ENCODE peak calls at places on chromosomes 4 and X, in nine cellular contexts. One of them, this sample, is unnamed. For H3K4me1, the result is how much of the 10 kb centered on the place peaks cover.

GRCh38 chrX:71107762-71108360 is 1.3 kb upstream of the CXorf65 start:
- DNase-seq in spleen: peak
- DNase-seq in SJSA1: no peak
- DNase-seq in IMR-90: no peak
- DNase-seq in CD8-positive, alpha-beta memory T cell: peak
- DNase-seq in suprapubic skin: no peak
- DNase-seq in uterus: no peak
- DNase-seq in HCT116: no peak
- DNase-seq in RWPE2: no peak
- DNase-seq in this sample: no peak

GRCh38 chrX:137574102-137574783 is 8.3 kb downstream of the ZIC3 start:
- DNase-seq in spleen: no peak
- DNase-seq in SJSA1: no peak
- DNase-seq in IMR-90: no peak
- DNase-seq in CD8-positive, alpha-beta memory T cell: no peak
- DNase-seq in suprapubic skin: no peak
- DNase-seq in uterus: no peak
- DNase-seq in HCT116: no peak
- DNase-seq in RWPE2: no peak
- DNase-seq in this sample: no peak

GRCh38 chr4:185137233-185137925 is 5.7 kb upstream of the SLC25A4 start:
- DNase-seq in spleen: no peak
- DNase-seq in SJSA1: no peak
- DNase-seq in IMR-90: no peak
- DNase-seq in CD8-positive, alpha-beta memory T cell: no peak
- DNase-seq in suprapubic skin: no peak
- DNase-seq in uterus: no peak
- DNase-seq in HCT116: no peak
- DNase-seq in RWPE2: no peak
- DNase-seq in this sample: no peak

GRCh38 chr4:1538096-1538410 is 131.8 kb upstream of the NKX1-1 start:
- DNase-seq in spleen: peak
- DNase-seq in SJSA1: no peak
- DNase-seq in IMR-90: no peak
- DNase-seq in CD8-positive, alpha-beta memory T cell: no peak
- DNase-seq in suprapubic skin: no peak
- DNase-seq in uterus: no peak
- DNase-seq in HCT116: no peak
- DNase-seq in RWPE2: no peak
- DNase-seq in this sample: peak

GRCh38 chr4:41575207-41575606 is 37.2 kb downstream of the LIMCH1 start:
- DNase-seq in spleen: no peak
- DNase-seq in SJSA1: no peak
- DNase-seq in IMR-90: no peak
- DNase-seq in CD8-positive, alpha-beta memory T cell: no peak
- DNase-seq in suprapubic skin: no peak
- DNase-seq in uterus: no peak
- DNase-seq in HCT116: no peak
- DNase-seq in RWPE2: no peak
- DNase-seq in this sample: no peak

GRCh38 chrX:16188687-16189086 is 21.4 kb downstream of the MAGEB17 start:
- DNase-seq in spleen: no peak
- DNase-seq in SJSA1: no peak
- DNase-seq in IMR-90: peak
- DNase-seq in CD8-positive, alpha-beta memory T cell: no peak
- DNase-seq in suprapubic skin: no peak
- DNase-seq in uterus: no peak
- DNase-seq in HCT116: no peak
- DNase-seq in RWPE2: no peak
- DNase-seq in this sample: no peak

GRCh38 chr4:185134176-185134869 is 8.7 kb upstream of the SLC25A4 start:
- DNase-seq in spleen: no peak
- DNase-seq in SJSA1: no peak
- DNase-seq in IMR-90: peak
- DNase-seq in CD8-positive, alpha-beta memory T cell: peak
- DNase-seq in suprapubic skin: no peak
- DNase-seq in uterus: no peak
- DNase-seq in HCT116: peak
- DNase-seq in RWPE2: no peak
- DNase-seq in this sample: no peak

GRCh38 chrX:134732152-134732551 is 73.9 kb upstream of the PLAC1 start:
- DNase-seq in spleen: no peak
- DNase-seq in SJSA1: no peak
- DNase-seq in IMR-90: no peak
- DNase-seq in CD8-positive, alpha-beta memory T cell: no peak
- DNase-seq in suprapubic skin: no peak
- DNase-seq in uterus: no peak
- DNase-seq in HCT116: no peak
- DNase-seq in RWPE2: no peak
- DNase-seq in this sample: no peak

GRCh38 chr4:22616516-22616915 is 76.2 kb upstream of the GBA3 start:
- DNase-seq in spleen: no peak
- DNase-seq in SJSA1: no peak
- DNase-seq in IMR-90: no peak
- DNase-seq in CD8-positive, alpha-beta memory T cell: no peak
- DNase-seq in suprapubic skin: no peak
- DNase-seq in uterus: no peak
- DNase-seq in HCT116: no peak
- DNase-seq in RWPE2: no peak
- DNase-seq in this sample: no peak

GRCh38 chrX:32150141-32150540 is 1061.2 kb downstream of the DMD start:
- DNase-seq in spleen: no peak
- DNase-seq in SJSA1: no peak
- DNase-seq in IMR-90: no peak
- DNase-seq in CD8-positive, alpha-beta memory T cell: no peak
- DNase-seq in suprapubic skin: no peak
- DNase-seq in uterus: no peak
- DNase-seq in HCT116: no peak
- DNase-seq in RWPE2: no peak
- DNase-seq in this sample: no peak

GRCh38 chr4:54499308-54500074 is 158.3 kb upstream of the KIT start:
- DNase-seq in spleen: no peak
- DNase-seq in SJSA1: no peak
- DNase-seq in IMR-90: peak
- DNase-seq in CD8-positive, alpha-beta memory T cell: no peak
- DNase-seq in suprapubic skin: no peak
- DNase-seq in uterus: no peak
- DNase-seq in HCT116: no peak
- DNase-seq in RWPE2: no peak
- DNase-seq in this sample: no peak

GRCh38 chrX:3713225-3713936 is at the start of gene PRKX:
- DNase-seq in spleen: peak
- DNase-seq in SJSA1: peak
- DNase-seq in IMR-90: peak
- DNase-seq in CD8-positive, alpha-beta memory T cell: peak
- DNase-seq in suprapubic skin: no peak
- DNase-seq in uterus: no peak
- DNase-seq in HCT116: no peak
- DNase-seq in RWPE2: no peak
- DNase-seq in this sample: peak

GRCh38 chr4:17013382-17014006 is 115.0 kb upstream of the LDB2 start:
- DNase-seq in spleen: no peak
- DNase-seq in SJSA1: peak
- DNase-seq in IMR-90: peak
- DNase-seq in CD8-positive, alpha-beta memory T cell: no peak
- DNase-seq in suprapubic skin: no peak
- DNase-seq in uterus: no peak
- DNase-seq in HCT116: no peak
- DNase-seq in RWPE2: no peak
- DNase-seq in this sample: no peak

GRCh38 chr4:156962551-156962974 is 9.0 kb downstream of the PDGFC start:
- DNase-seq in spleen: no peak
- DNase-seq in SJSA1: no peak
- DNase-seq in IMR-90: peak
- DNase-seq in CD8-positive, alpha-beta memory T cell: no peak
- DNase-seq in suprapubic skin: no peak
- DNase-seq in uterus: peak
- DNase-seq in HCT116: no peak
- DNase-seq in RWPE2: no peak
- DNase-seq in this sample: no peak

DNA sequence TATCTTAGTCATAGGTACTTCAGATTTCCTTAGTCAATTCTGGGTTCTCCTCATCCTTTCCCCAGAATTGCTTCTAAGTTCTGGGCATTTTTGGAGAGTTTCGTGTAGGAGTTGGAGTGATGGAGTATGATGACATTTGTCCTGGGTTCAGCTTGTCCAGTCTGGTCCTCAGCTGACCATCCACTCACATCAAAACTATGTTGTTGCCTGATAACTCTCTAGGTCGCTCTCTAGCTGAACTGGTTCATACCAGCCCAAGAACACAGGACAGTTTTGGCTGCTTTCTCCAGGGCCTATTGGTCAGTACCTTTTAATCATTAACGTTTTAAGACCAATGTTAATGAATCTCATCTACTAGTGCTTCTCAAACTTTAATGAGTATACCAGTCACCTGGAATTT is 13.3 kb downstream of the PTTG2 start:
- DNase-seq in spleen: no peak
- DNase-seq in SJSA1: no peak
- DNase-seq in IMR-90: no peak
- DNase-seq in CD8-positive, alpha-beta memory T cell: no peak
- DNase-seq in suprapubic skin: no peak
- DNase-seq in uterus: no peak
- DNase-seq in HCT116: no peak
- DNase-seq in RWPE2: no peak
- DNase-seq in this sample: no peak
- H3K27ac ChIP-seq in spleen: peak
- H3K27ac ChIP-seq in SJSA1: no peak
- H3K27ac ChIP-seq in IMR-90: no peak
- H3K27ac ChIP-seq in CD8-positive, alpha-beta memory T cell: no peak
- H3K27ac ChIP-seq in suprapubic skin: no peak
- H3K27ac ChIP-seq in uterus: peak
- H3K27ac ChIP-seq in HCT116: no peak
- H3K27ac ChIP-seq in RWPE2: no peak
- H3K27ac ChIP-seq in this sample: no peak

GRCh38 chrX:40081679-40082068 is 16.1 kb downstream of the BCOR start:
- DNase-seq in spleen: no peak
- DNase-seq in SJSA1: no peak
- DNase-seq in IMR-90: no peak
- DNase-seq in CD8-positive, alpha-beta memory T cell: no peak
- DNase-seq in suprapubic skin: no peak
- DNase-seq in uterus: no peak
- DNase-seq in HCT116: no peak
- DNase-seq in RWPE2: no peak
- DNase-seq in this sample: no peak

GRCh38 chrX:40083120-40083978 is 14.4 kb downstream of the BCOR start:
- DNase-seq in spleen: peak
- DNase-seq in SJSA1: no peak
- DNase-seq in IMR-90: no peak
- DNase-seq in CD8-positive, alpha-beta memory T cell: no peak
- DNase-seq in suprapubic skin: no peak
- DNase-seq in uterus: peak
- DNase-seq in HCT116: no peak
- DNase-seq in RWPE2: no peak
- DNase-seq in this sample: no peak

GRCh38 chrX:40080896-40081678 is 16.7 kb downstream of the BCOR start:
- DNase-seq in spleen: no peak
- DNase-seq in SJSA1: no peak
- DNase-seq in IMR-90: no peak
- DNase-seq in CD8-positive, alpha-beta memory T cell: no peak
- DNase-seq in suprapubic skin: no peak
- DNase-seq in uterus: no peak
- DNase-seq in HCT116: no peak
- DNase-seq in RWPE2: no peak
- DNase-seq in this sample: no peak

GRCh38 chrX:40083979-40084359 is 13.8 kb downstream of the BCOR start:
- DNase-seq in spleen: no peak
- DNase-seq in SJSA1: no peak
- DNase-seq in IMR-90: no peak
- DNase-seq in CD8-positive, alpha-beta memory T cell: no peak
- DNase-seq in suprapubic skin: no peak
- DNase-seq in uterus: no peak
- DNase-seq in HCT116: no peak
- DNase-seq in RWPE2: no peak
- DNase-seq in this sample: peak

GRCh38 chrX:40082447-40083119 is 15.2 kb downstream of the BCOR start:
- DNase-seq in spleen: no peak
- DNase-seq in SJSA1: no peak
- DNase-seq in IMR-90: no peak
- DNase-seq in CD8-positive, alpha-beta memory T cell: no peak
- DNase-seq in suprapubic skin: no peak
- DNase-seq in uterus: peak
- DNase-seq in HCT116: no peak
- DNase-seq in RWPE2: no peak
- DNase-seq in this sample: peak
- H3K4me1 ChIP-seq in spleen: half or more
- H3K4me1 ChIP-seq in SJSA1: under half
- H3K4me1 ChIP-seq in IMR-90: under half
- H3K4me1 ChIP-seq in CD8-positive, alpha-beta memory T cell: under half
- H3K4me1 ChIP-seq in suprapubic skin: half or more
- H3K4me1 ChIP-seq in uterus: under half
- H3K4me1 ChIP-seq in HCT116: under half
- H3K4me1 ChIP-seq in RWPE2: under half
- H3K4me1 ChIP-seq in this sample: under half

GRCh38 chrX:19990225-19990518 is 689 bp downstream of the BCLAF3 start:
- DNase-seq in spleen: no peak
- DNase-seq in SJSA1: no peak
- DNase-seq in IMR-90: no peak
- DNase-seq in CD8-positive, alpha-beta memory T cell: no peak
- DNase-seq in suprapubic skin: no peak
- DNase-seq in uterus: no peak
- DNase-seq in HCT116: no peak
- DNase-seq in RWPE2: no peak
- DNase-seq in this sample: no peak

GRCh38 chrX:19987856-19988255 is 3.0 kb downstream of the BCLAF3 start:
- DNase-seq in spleen: no peak
- DNase-seq in SJSA1: no peak
- DNase-seq in IMR-90: no peak
- DNase-seq in CD8-positive, alpha-beta memory T cell: no peak
- DNase-seq in suprapubic skin: no peak
- DNase-seq in uterus: no peak
- DNase-seq in HCT116: no peak
- DNase-seq in RWPE2: no peak
- DNase-seq in this sample: no peak

GRCh38 chrX:19986531-19986930 is 4.3 kb downstream of the BCLAF3 start:
- DNase-seq in spleen: no peak
- DNase-seq in SJSA1: no peak
- DNase-seq in IMR-90: no peak
- DNase-seq in CD8-positive, alpha-beta memory T cell: no peak
- DNase-seq in suprapubic skin: no peak
- DNase-seq in uterus: no peak
- DNase-seq in HCT116: no peak
- DNase-seq in RWPE2: no peak
- DNase-seq in this sample: no peak

GRCh38 chrX:19991350-19991718 is 473 bp upstream of the BCLAF3 start:
- DNase-seq in spleen: no peak
- DNase-seq in SJSA1: no peak
- DNase-seq in IMR-90: no peak
- DNase-seq in CD8-positive, alpha-beta memory T cell: peak
- DNase-seq in suprapubic skin: no peak
- DNase-seq in uterus: no peak
- DNase-seq in HCT116: no peak
- DNase-seq in RWPE2: no peak
- DNase-seq in this sample: no peak

GRCh38 chrX:19990519-19991349 is at the start of gene BCLAF3:
- DNase-seq in spleen: peak
- DNase-seq in SJSA1: peak
- DNase-seq in IMR-90: peak
- DNase-seq in CD8-positive, alpha-beta memory T cell: peak
- DNase-seq in suprapubic skin: peak
- DNase-seq in uterus: peak
- DNase-seq in HCT116: peak
- DNase-seq in RWPE2: peak
- DNase-seq in this sample: peak
- H3K27ac ChIP-seq in spleen: peak
- H3K27ac ChIP-seq in SJSA1: no peak
- H3K27ac ChIP-seq in IMR-90: peak
- H3K27ac ChIP-seq in CD8-positive, alpha-beta memory T cell: peak
- H3K27ac ChIP-seq in suprapubic skin: peak
- H3K27ac ChIP-seq in uterus: peak
- H3K27ac ChIP-seq in HCT116: peak
- H3K27ac ChIP-seq in RWPE2: peak
- H3K27ac ChIP-seq in this sample: peak

GRCh38 chr4:173370130-173370476 is 651 bp upstream of the SAP30 start:
- DNase-seq in spleen: peak
- DNase-seq in SJSA1: no peak
- DNase-seq in IMR-90: no peak
- DNase-seq in CD8-positive, alpha-beta memory T cell: no peak
- DNase-seq in suprapubic skin: peak
- DNase-seq in uterus: peak
- DNase-seq in HCT116: no peak
- DNase-seq in RWPE2: no peak
- DNase-seq in this sample: peak
- H3K4me1 ChIP-seq in spleen: under half
- H3K4me1 ChIP-seq in SJSA1: under half
- H3K4me1 ChIP-seq in IMR-90: under half
- H3K4me1 ChIP-seq in CD8-positive, alpha-beta memory T cell: under half
- H3K4me1 ChIP-seq in suprapubic skin: under half
- H3K4me1 ChIP-seq in uterus: under half
- H3K4me1 ChIP-seq in HCT116: under half
- H3K4me1 ChIP-seq in RWPE2: under half
- H3K4me1 ChIP-seq in this sample: under half